ENCODE peak calls at places on chromosomes 16 and 17, in nine cellular contexts. K is fibroblast of mammary gland, Y is Calu3, R is K562, J is body of pancreas, S is cardiac muscle cell, C is HFF-Myc, A is fibroblast of lung, H is cardiac fibroblast. V is an unnamed sample.

GRCh38 chr17:66906321-66907278 is 57.9 kb upstream of the CACNG4 start:
- DNase-seq in K (peak; percentile 78), Y (peak; percentile 81), R (peak; percentile 68), J (peak; percentile 94), S (peak; percentile 91), C (peak; percentile 53), A (peak; percentile 84), H (peak; percentile 90), V (peak; percentile 76)

GRCh38 chr16:67248401-67249177 is at the start of gene SLC9A5:
- DNase-seq in K (no peak), Y (peak; percentile 48), R (peak; percentile 57), J (no peak), S (no peak), C (no peak), A (no peak), H (no peak), V (peak; percentile 56)

GRCh38 chr17:21218101-21218500 is 4.1 kb upstream of the TMEM11 start:
- DNase-seq in K (no peak), Y (no peak), R (peak; percentile 28), J (no peak), S (peak; percentile 33), C (no peak), A (no peak), H (no peak), V (no peak)

GRCh38 chr17:76048025-76048605 is 21.0 kb upstream of the EVPL start:
- DNase-seq in K (no peak), Y (no peak), R (no peak), J (no peak), S (no peak), C (no peak), A (no peak), H (no peak), V (no peak)

GRCh38 chr17:34254651-34255380 is at the start of gene CCL2:
- DNase-seq in K (peak; percentile 84), Y (peak; percentile 28), R (peak; percentile 31), J (peak; percentile 49), S (peak; percentile 94), C (peak; percentile 91), A (peak; percentile 66), H (peak; percentile 95), V (peak; percentile 52)

GRCh38 chr17:65978881-65979280 is 213.1 kb downstream of the CEP112 start:
- DNase-seq in K (no peak), Y (no peak), R (no peak), J (no peak), S (no peak), C (peak; percentile 55), A (peak; percentile 16), H (no peak), V (no peak)

GRCh38 chr17:64020068-64020766 is at the start of gene ICAM2:
- DNase-seq in K (no peak), Y (no peak), R (no peak), J (peak; percentile 62), S (no peak), C (no peak), A (no peak), H (no peak), V (no peak)

GRCh38 chr16:60127196-60127595 is 1393.1 kb upstream of the GOT2 start:
- DNase-seq in K (no peak), Y (no peak), R (no peak), J (no peak), S (no peak), C (no peak), A (no peak), H (no peak), V (no peak)

GRCh38 chr17:49121696-49122292 is 10.8 kb upstream of the B4GALNT2 start:
- DNase-seq in K (no peak), Y (no peak), R (no peak), J (no peak), S (no peak), C (no peak), A (no peak), H (no peak), V (no peak)

GRCh38 chr17:74153821-74154430 is 49.6 kb upstream of the RPL38 start:
- DNase-seq in K (no peak), Y (no peak), R (no peak), J (no peak), S (no peak), C (no peak), A (no peak), H (no peak), V (no peak)
- TF ChIP-seq CTCF in K (no peak), Y (no peak), R (no peak), J (no peak), S (no peak), C (no peak), A (no peak), H (no peak), V (no peak)

DNA sequence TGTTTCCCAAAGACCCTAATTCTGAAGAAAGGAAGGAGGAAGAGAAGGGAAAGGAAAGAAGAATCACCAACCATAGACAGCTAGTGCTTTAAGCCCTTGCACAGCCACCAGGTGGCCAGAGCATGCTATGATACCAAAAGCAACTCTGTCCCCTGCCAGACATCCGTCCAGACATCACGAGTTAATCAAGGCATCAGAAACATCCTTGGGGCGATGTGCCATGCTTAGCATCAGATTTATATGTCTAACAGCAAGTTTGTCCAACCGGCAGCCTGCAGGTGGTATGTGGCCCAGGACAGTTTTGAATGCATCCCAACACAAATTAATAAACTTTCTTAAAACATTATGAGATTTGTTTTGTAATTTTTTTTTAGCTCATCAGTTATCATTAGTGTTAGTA is 2.9 kb upstream of the CRYBA1 start:
- DNase-seq in K (peak; percentile 49), Y (peak; percentile 14), R (peak; percentile 46), J (no peak), S (no peak), C (no peak), A (peak; percentile 37), H (no peak), V (no peak)
- TF ChIP-seq CTCF in K (peak; percentile 60), Y (no peak), R (peak; percentile 66), J (peak; percentile 28), S (peak; percentile 41), C (peak; percentile 55), A (peak; percentile 44), H (peak; percentile 67), V (peak; percentile 33)

GRCh38 chr16:30895592-30896202 is 717 bp upstream of the CTF1 start:
- DNase-seq in K (no peak), Y (no peak), R (peak; percentile 68), J (no peak), S (no peak), C (peak; percentile 37), A (no peak), H (no peak), V (no peak)

GRCh38 chr16:30893744-30894539 is at the start of gene BCL7C:
- DNase-seq in K (peak; percentile 75), Y (peak; percentile 98), R (peak; percentile 91), J (peak; percentile 92), S (peak; percentile 91), C (no peak), A (peak; percentile 87), H (peak; percentile 91), V (peak; percentile 96)

GRCh38 chr16:30894540-30895368 is 877 bp upstream of the BCL7C start:
- DNase-seq in K (no peak), Y (no peak), R (no peak), J (no peak), S (no peak), C (no peak), A (peak; percentile 57), H (peak; percentile 29), V (no peak)

GRCh38 chr16:30892670-30893069 is 1.2 kb downstream of the BCL7C start:
- DNase-seq in K (no peak), Y (no peak), R (no peak), J (no peak), S (no peak), C (no peak), A (no peak), H (no peak), V (no peak)

DNA sequence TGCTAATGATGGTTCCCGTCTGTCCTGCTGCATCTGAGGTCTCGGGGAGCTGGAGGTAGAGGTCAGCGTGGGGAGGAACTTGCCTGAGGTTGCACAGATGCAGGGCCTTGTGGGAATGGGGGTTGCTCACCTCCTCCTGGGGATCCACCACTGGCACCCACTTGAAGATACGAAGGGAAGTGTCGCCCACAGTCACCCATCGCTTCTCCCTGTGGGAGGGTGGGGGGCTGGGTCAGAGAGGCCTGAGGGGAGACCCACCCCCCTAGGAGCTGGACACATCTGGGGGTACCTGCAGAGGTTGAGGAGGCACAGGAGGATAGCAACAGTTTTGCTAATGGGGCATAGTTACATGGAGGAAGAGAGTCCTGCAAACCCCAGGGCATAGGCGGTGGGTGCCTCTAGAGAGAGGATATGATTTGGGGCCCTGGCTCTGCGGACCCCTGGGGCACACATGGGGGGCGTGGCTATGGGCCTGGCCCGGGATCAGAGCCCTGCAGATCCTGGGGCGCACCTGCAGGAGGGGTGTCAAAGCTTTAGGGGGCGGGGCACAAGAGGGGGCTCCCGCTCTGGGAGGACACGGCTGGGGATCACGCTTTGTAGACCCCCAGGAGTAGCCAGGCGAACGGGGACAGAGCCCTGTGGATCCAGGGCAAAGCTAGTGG is 664 bp downstream of the BCL7C start:
- DNase-seq in K (no peak), Y (no peak), R (no peak), J (peak; percentile 22), S (no peak), C (no peak), A (no peak), H (no peak), V (peak; percentile 35)
- TF ChIP-seq CTCF in K (no peak), Y (no peak), R (no peak), J (no peak), S (no peak), C (no peak), A (no peak), H (no peak), V (no peak)

GRCh38 chr17:83010323-83011200 is 68.8 kb upstream of the METRNL start:
- DNase-seq in K (no peak), Y (no peak), R (no peak), J (no peak), S (no peak), C (no peak), A (peak; percentile 56), H (no peak), V (no peak)
- TF ChIP-seq CTCF in K (no peak), Y (no peak), R (no peak), J (no peak), S (no peak), C (no peak), A (no peak), H (no peak), V (no peak)

GRCh38 chr16:30949655-30950515 is 1.0 kb downstream of the ORAI3 start:
- DNase-seq in K (peak; percentile 91), Y (peak; percentile 71), R (peak; percentile 82), J (peak; percentile 84), S (peak; percentile 82), C (peak; percentile 61), A (peak; percentile 94), H (peak; percentile 90), V (peak; percentile 49)
- TF ChIP-seq CTCF in K (no peak), Y (no peak), R (peak; percentile 50), J (no peak), S (no peak), C (no peak), A (no peak), H (no peak), V (no peak)